ENCODE peak calls at places on chromosomes 11 and 22, in five cellular contexts. G, O, P, L and K are unnamed samples.

GRCh38 chr11:123719452-123719851 is 22.0 kb downstream of the ZNF202 start:
- DNase-seq in G (no peak), O (no peak), L (no peak), P (no peak), K (no peak)

GRCh38 chr11:68581439-68581838 is 102.9 kb upstream of the GAL start:
- DNase-seq in O (no peak), L (no peak), G (no peak), P (peak; percentile 73), K (peak; percentile 66)

GRCh38 chr22:37607912-37608476 is 640 bp upstream of the GGA1 start:
- DNase-seq in G (peak; percentile 23), P (no peak), L (no peak), O (no peak), K (no peak)

GRCh38 chr11:42171046-42171445 is 711.6 kb upstream of the LRRC4C start:
- DNase-seq in G (peak; percentile 69), P (no peak), L (no peak), O (no peak), K (no peak)

GRCh38 chr11:113534625-113535024 is 59.4 kb upstream of the DRD2 start:
- DNase-seq in G (no peak), P (no peak), L (no peak), O (no peak), K (no peak)

GRCh38 chr11:134581966-134582787 is 170.1 kb upstream of the B3GAT1 start:
- DNase-seq in P (no peak), O (no peak), G (no peak), L (no peak), K (no peak)

GRCh38 chr11:16783321-16783801 is 44.9 kb downstream of the C11orf58 start:
- DNase-seq in O (no peak), L (no peak), P (peak; percentile 56), G (no peak), K (no peak)

GRCh38 chr11:47305734-47306483 is 36.0 kb downstream of the MADD start:
- DNase-seq in P (no peak), G (no peak), L (no peak), O (no peak), K (peak; percentile 59)

GRCh38 chr11:2655834-2656622 is 43.8 kb downstream of the KCNQ1OT1 start:
- DNase-seq in P (peak; percentile 54), L (no peak), G (peak; percentile 44), O (no peak), K (no peak)

GRCh38 chr22:50040717-50041116 is 17.4 kb downstream of the TTLL8 start:
- DNase-seq in G (no peak), L (peak; percentile 4), P (peak; percentile 40), O (no peak), K (no peak)

GRCh38 chr11:92432515-92432914 is 207.9 kb downstream of the FAT3 start:
- DNase-seq in O (no peak), L (no peak), G (no peak), P (no peak), K (no peak)

DNA sequence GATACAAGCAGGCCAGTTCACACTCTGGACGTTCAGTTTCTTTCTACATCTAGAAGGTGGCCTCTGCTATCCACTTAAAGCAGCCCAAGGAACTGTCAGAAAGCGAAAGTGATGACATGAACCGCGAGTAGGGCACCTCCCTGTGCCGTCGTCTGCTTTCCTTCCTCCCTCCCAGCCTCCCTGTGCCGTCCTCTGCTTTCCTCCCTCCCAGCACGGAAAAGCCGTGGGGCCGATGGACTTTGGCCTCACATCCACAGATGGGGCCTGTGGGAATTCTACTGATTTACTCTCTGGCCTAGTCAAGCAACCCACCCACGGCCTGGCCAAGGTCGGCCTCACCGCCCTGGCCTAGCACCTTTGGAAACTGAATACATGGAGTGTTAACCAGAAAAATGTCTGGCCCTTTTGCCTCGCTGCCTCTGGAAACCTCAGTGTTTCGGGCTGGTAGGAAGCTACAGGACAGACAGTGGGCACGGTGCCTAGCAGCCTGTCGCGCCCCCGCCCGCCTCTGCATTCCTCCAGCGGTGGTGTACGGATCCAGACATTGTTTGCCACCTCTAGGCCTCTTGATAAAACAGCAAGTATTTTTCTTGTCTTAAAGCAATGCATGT is 14.2 kb downstream of the PEX26 start:
- DNase-seq in O (peak; percentile 79), P (no peak), L (peak; percentile 74), G (peak; percentile 93), K (peak; percentile 91)
- H3K27ac ChIP-seq in O (peak overlapping the region; percentile 95), P (peak overlapping the region; percentile 85), L (peak overlapping the region; percentile 80), G (peak overlapping the region; percentile 77), K (peak overlapping the region; percentile 75)

GRCh38 chr22:38997518-38997917 is 15.4 kb downstream of the APOBEC3B start:
- DNase-seq in P (no peak), O (no peak), G (no peak), L (no peak), K (no peak)

GRCh38 chr22:39007177-39007576 is 6.9 kb upstream of the APOBEC3C start:
- DNase-seq in L (no peak), P (no peak), G (no peak), O (no peak), K (no peak)

GRCh38 chr22:39003165-39003638 is 10.9 kb upstream of the APOBEC3C start:
- DNase-seq in P (peak; percentile 81), G (peak; percentile 91), O (peak; percentile 77), L (peak; percentile 81), K (peak; percentile 88)
- H3K27ac ChIP-seq in P (no peak overlapping the region), G (peak overlapping the region; percentile 5), O (no peak overlapping the region), L (no peak overlapping the region), K (no peak overlapping the region)

DNA sequence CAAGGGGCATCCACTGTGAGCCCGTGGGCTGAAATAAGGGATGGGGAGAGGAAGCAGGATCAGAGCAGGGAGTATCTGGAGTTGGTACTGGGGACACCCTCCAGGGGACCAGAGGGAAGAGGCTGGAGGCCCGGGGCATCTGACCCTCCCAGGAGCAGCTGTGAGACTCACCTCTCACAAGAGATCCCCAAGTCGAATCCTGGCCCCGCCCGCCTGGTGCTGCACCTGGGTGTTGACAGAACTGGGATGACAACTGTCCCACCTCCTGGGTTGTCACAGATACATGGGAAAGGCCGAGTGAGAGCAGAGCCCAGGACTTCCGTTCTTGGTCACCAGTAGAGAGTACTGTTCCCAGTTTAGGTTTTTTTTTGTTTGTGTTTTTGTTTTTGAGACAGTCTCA is 78.9 kb downstream of the CELSR1 start:
- DNase-seq in P (no peak), O (no peak), G (no peak), L (no peak), K (no peak)
- H3K27ac ChIP-seq in P (no peak overlapping the region), O (no peak overlapping the region), G (no peak overlapping the region), L (no peak overlapping the region), K (no peak overlapping the region)

DNA sequence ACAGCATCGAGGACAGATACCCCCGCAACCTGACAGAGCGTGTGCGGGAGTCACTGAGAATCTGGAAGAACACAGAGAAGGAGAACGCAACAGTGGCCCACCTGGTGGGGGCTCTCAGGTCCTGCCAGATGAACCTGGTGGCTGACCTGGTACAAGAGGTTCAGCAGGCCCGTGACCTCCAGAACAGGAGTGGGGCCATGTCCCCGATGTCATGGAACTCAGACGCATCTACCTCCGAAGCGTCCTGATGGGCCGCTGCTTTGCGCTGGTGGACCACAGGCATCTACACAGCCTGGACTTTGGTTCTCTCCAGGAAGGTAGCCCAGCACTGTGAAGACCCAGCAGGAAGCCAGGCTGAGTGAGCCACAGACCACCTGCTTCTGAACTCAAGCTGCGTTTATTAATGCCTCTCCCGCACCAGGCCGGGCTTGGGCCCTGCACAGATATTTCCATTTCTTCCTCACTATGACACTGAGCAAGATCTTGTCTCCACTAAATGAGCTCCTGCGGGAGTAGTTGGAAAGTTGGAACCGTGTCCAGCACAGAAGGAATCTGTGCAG is 3.2 kb downstream of the FADD start:
- DNase-seq in G (no peak), O (no peak), P (peak; percentile 36), L (no peak), K (no peak)
- H3K27ac ChIP-seq in G (peak overlapping the region; percentile 65), O (no peak overlapping the region), P (no peak overlapping the region), L (no peak overlapping the region), K (no peak overlapping the region)

GRCh38 chr22:46136539-46137217 is 13.6 kb upstream of the PPARA start:
- DNase-seq in L (peak; percentile 35), O (no peak), G (no peak), P (no peak), K (peak; percentile 46)
- H3K27ac ChIP-seq in L (no peak overlapping the region), O (no peak overlapping the region), G (peak overlapping the region; percentile 63), P (no peak overlapping the region), K (no peak overlapping the region)

GRCh38 chr22:23180301-23180892 is at the start of gene BCR:
- DNase-seq in O (peak; percentile 65), P (peak; percentile 90), L (peak; percentile 78), G (peak; percentile 78), K (peak; percentile 80)

GRCh38 chr22:23182289-23183106 is 2.2 kb downstream of the BCR start:
- DNase-seq in L (no peak), G (no peak), P (no peak), O (no peak), K (peak; percentile 16)

GRCh38 chr22:23180893-23181762 is 819 bp downstream of the BCR start:
- DNase-seq in P (no peak), O (no peak), G (no peak), L (peak; percentile 44), K (peak; percentile 66)

GRCh38 chr22:23183107-23183698 is 2.9 kb downstream of the BCR start:
- DNase-seq in P (peak; percentile 74), G (peak; percentile 76), O (no peak), L (peak; percentile 49), K (peak; percentile 68)

DNA sequence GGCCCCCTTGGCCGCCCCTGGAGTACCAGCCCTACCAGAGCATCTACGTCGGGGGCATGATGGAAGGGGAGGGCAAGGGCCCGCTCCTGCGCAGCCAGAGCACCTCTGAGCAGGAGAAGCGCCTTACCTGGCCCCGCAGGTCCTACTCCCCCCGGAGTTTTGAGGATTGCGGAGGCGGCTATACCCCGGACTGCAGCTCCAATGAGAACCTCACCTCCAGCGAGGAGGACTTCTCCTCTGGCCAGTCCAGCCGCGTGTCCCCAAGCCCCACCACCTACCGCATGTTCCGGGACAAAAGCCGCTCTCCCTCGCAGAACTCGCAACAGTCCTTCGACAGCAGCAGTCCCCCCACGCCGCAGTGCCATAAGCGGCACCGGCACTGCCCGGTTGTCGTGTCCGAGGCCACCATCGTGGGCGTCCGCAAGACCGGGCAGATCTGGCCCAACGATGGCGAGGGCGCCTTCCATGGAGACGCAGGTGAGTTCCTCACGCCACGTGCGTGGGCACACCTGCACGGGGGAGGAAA is 1.5 kb downstream of the BCR start:
- DNase-seq in O (no peak), P (no peak), G (no peak), L (no peak), K (peak; percentile 62)
- H3K27ac ChIP-seq in O (no peak overlapping the region), P (peak overlapping the region; percentile 42), G (no peak overlapping the region), L (no peak overlapping the region), K (no peak overlapping the region)